ENCODE peak calls at places on chromosomes 16 and 17, in six cellular contexts. Q, L, B, Z, I and P are unnamed samples.

GRCh38 chr17:76585048-76585648 is 512 bp downstream of the ST6GALNAC2 start:
- DNase-seq in Q (peak; percentile 43), L (no peak), B (no peak), Z (peak; percentile 56), I (no peak), P (no peak)

GRCh38 chr16:23676924-23677480 is 1.7 kb upstream of the PLK1 start:
- DNase-seq in Q (no peak), L (no peak), B (no peak), Z (no peak), I (no peak), P (no peak)

GRCh38 chr17:19410875-19411291 is at the start of gene RNF112:
- DNase-seq in Q (no peak), L (peak; percentile 84), B (no peak), Z (no peak), I (no peak), P (no peak)

GRCh38 chr16:17063156-17063555 is 407.6 kb downstream of the XYLT1 start:
- DNase-seq in Q (no peak), L (peak; percentile 16), B (no peak), Z (no peak), I (no peak), P (no peak)

GRCh38 chr16:13109171-13109570 is 207.8 kb downstream of the SHISA9 start:
- DNase-seq in Q (no peak), L (no peak), B (no peak), Z (no peak), I (no peak), P (no peak)

GRCh38 chr16:75292691-75293090 is 41.3 kb upstream of the BCAR1 start:
- DNase-seq in Q (no peak), L (no peak), B (no peak), Z (no peak), I (no peak), P (no peak)

GRCh38 chr16:80680046-80680445 is 124.4 kb downstream of the CDYL2 start:
- DNase-seq in Q (no peak), L (no peak), B (no peak), Z (no peak), I (no peak), P (no peak)

GRCh38 chr17:81426676-81427445 is 31.6 kb downstream of the BAHCC1 start:
- DNase-seq in Q (no peak), L (peak; percentile 41), B (no peak), Z (no peak), I (no peak), P (no peak)

GRCh38 chr16:53091508-53092211 is 36.9 kb downstream of the CHD9 start:
- DNase-seq in Q (peak; percentile 42), L (peak; percentile 92), B (peak; percentile 87), Z (peak; percentile 67), I (no peak), P (peak; percentile 53)

GRCh38 chr16:14314116-14314515 is 243.0 kb downstream of the MRTFB start:
- DNase-seq in Q (no peak), L (no peak), B (no peak), Z (no peak), I (no peak), P (no peak)

GRCh38 chr16:86664518-86665318 is 86.4 kb downstream of the FOXL1 start:
- DNase-seq in Q (peak; percentile 67), L (no peak), B (peak; percentile 95), Z (no peak), I (no peak), P (no peak)

GRCh38 chr16:23994615-23995014 is 158.8 kb downstream of the PRKCB start:
- DNase-seq in Q (no peak), L (no peak), B (no peak), Z (no peak), I (no peak), P (no peak)

GRCh38 chr16:67653131-67654068 is 6.7 kb downstream of the ACD start:
- DNase-seq in Q (no peak), L (no peak), B (no peak), Z (peak; percentile 49), I (no peak), P (no peak)

GRCh38 chr17:57294075-57294474 is 37.8 kb downstream of the MSI2 start:
- DNase-seq in Q (no peak), L (no peak), B (no peak), Z (no peak), I (no peak), P (no peak)

GRCh38 chr17:67221062-67221998 is 23.7 kb downstream of the HELZ start:
- DNase-seq in Q (no peak), L (no peak), B (no peak), Z (peak; percentile 7), I (peak; percentile 28), P (peak; percentile 34)

GRCh38 chr16:6682142-6682811 is 650.4 kb upstream of the RBFOX1 start:
- DNase-seq in Q (peak; percentile 26), L (no peak), B (no peak), Z (peak; percentile 72), I (no peak), P (peak; percentile 8)

GRCh38 chr16:50395763-50396710 is 27.2 kb upstream of the BRD7 start:
- DNase-seq in Q (no peak), L (no peak), B (no peak), Z (no peak), I (peak; percentile 24), P (no peak)

GRCh38 chr16:1723450-1724147 is 17.6 kb downstream of the MAPK8IP3 start:
- DNase-seq in Q (peak; percentile 54), L (no peak), B (no peak), Z (peak; percentile 47), I (peak; percentile 42), P (peak; percentile 67)

GRCh38 chr17:40555296-40556190 is 9.7 kb downstream of the CCR7 start:
- DNase-seq in Q (no peak), L (no peak), B (no peak), Z (no peak), I (no peak), P (peak; percentile 7)

GRCh38 chr17:42276359-42276608 is at the start of gene STAT5B:
- DNase-seq in Q (peak; percentile 80), L (peak; percentile 49), B (no peak), Z (peak; percentile 74), I (peak; percentile 75), P (peak; percentile 94)

GRCh38 chr17:16033729-16034349 is 34.2 kb downstream of the TTC19 start:
- DNase-seq in Q (no peak), L (no peak), B (no peak), Z (no peak), I (no peak), P (no peak)

GRCh38 chr17:13429201-13429600 is 172.5 kb downstream of the HS3ST3A1 start:
- DNase-seq in Q (no peak), L (no peak), B (peak; percentile 55), Z (peak; percentile 12), I (no peak), P (no peak)

GRCh38 chr17:28810437-28810836 is 32.2 kb downstream of the FAM222B start:
- DNase-seq in Q (no peak), L (no peak), B (no peak), Z (no peak), I (no peak), P (peak; percentile 31)

GRCh38 chr16:22787456-22788189 is 26.3 kb upstream of the HS3ST2 start:
- DNase-seq in Q (peak; percentile 9), L (no peak), B (peak; percentile 98), Z (no peak), I (no peak), P (no peak)

GRCh38 chr16:62596101-62596500 is 559.9 kb upstream of the CDH8 start:
- DNase-seq in Q (no peak), L (no peak), B (no peak), Z (no peak), I (no peak), P (no peak)

GRCh38 chr16:77675464-77676324 is 46.6 kb upstream of the NUDT7 start:
- DNase-seq in Q (peak; percentile 71), L (peak; percentile 12), B (peak; percentile 59), Z (peak; percentile 79), I (peak; percentile 60), P (peak; percentile 68)

GRCh38 chr17:65102788-65103187 is 34.4 kb upstream of the RGS9 start:
- DNase-seq in Q (no peak), L (no peak), B (no peak), Z (no peak), I (no peak), P (no peak)